ENCODE peak calls at places on chromosomes 11 and 22, in four cellular contexts. F is H1, M is A549, Y is K562. J is an unnamed sample. For H3K4me1, the result is how much of the 10 kb centered on the place peaks cover.

GRCh38 chr11:130653838-130654601 is 205.6 kb downstream of the ADAMTS15 start:
- DNase-seq in F (no peak), M (no peak), Y (no peak), J (peak)

GRCh38 chr11:133898031-133898769 is 52.9 kb upstream of the SPATA19 start:
- DNase-seq in F (no peak), M (no peak), Y (no peak), J (no peak)

GRCh38 chr11:64322925-64323260 is 5.0 kb downstream of the PRDX5 start:
- DNase-seq in F (no peak), M (no peak), Y (peak), J (no peak)

GRCh38 chr11:68461284-68461861 is 821 bp downstream of the PPP6R3 start:
- DNase-seq in F (no peak), M (peak), Y (no peak), J (no peak)

GRCh38 chr22:28976588-28976987 is 85.0 kb downstream of the C22orf31 start:
- DNase-seq in F (no peak), M (no peak), Y (no peak), J (no peak)

GRCh38 chr22:43922123-43922522 is 1.5 kb upstream of the PNPLA3 start:
- DNase-seq in F (no peak), M (no peak), Y (peak), J (no peak)

GRCh38 chr11:76071090-76071489 is 135.2 kb downstream of the WNT11 start:
- DNase-seq in F (no peak), M (no peak), Y (no peak), J (no peak)

GRCh38 chr22:26707581-26707980 is 50.2 kb downstream of the MIAT start:
- DNase-seq in F (no peak), M (no peak), Y (no peak), J (no peak)

GRCh38 chr11:86490582-86490981 is 115.9 kb downstream of the CCDC81 start:
- DNase-seq in F (no peak), M (no peak), Y (no peak), J (no peak)

GRCh38 chr11:86486261-86487030 is 111.8 kb downstream of the CCDC81 start:
- DNase-seq in F (no peak), M (no peak), Y (no peak), J (no peak)

GRCh38 chr11:86489442-86489841 is 114.8 kb downstream of the CCDC81 start:
- DNase-seq in F (no peak), M (no peak), Y (no peak), J (no peak)

GRCh38 chr11:86487670-86488069 is 113.0 kb downstream of the CCDC81 start:
- DNase-seq in F (no peak), M (peak), Y (no peak), J (no peak)

DNA sequence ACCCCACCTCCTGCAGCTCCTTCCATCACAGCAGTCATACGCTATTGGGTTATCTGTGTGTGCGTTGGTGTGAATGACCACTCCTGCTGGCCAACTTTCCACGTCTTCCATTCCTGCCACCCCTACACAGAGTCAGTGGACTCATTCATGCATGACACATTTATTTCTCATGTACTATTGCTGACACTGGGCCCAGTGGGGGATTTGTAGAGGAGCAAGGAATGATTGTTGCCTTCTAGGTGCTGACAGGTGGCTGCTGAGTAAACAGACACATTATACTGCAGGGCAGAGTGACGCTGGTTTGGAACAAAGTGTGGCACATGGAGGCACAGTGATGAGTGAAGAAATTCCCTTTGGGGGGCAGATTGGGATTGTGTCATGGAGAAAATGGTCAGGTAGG is 113.9 kb downstream of the CCDC81 start:
- DNase-seq in F (no peak), M (no peak), Y (no peak), J (no peak)
- TF ChIP-seq EP300 in F (no peak), M (no peak), Y (no peak), J (no peak)

GRCh38 chr22:17638182-17638431 is 450 bp upstream of the BCL2L13 start:
- DNase-seq in F (no peak), M (no peak), Y (no peak), J (no peak)
- TF ChIP-seq CTCF in F (peak), M (no peak), Y (peak), J (no peak)

GRCh38 chr22:49926916-49927315 is 8.5 kb downstream of the CRELD2 start:
- DNase-seq in F (no peak), M (no peak), Y (no peak), J (no peak)
- H3K4me1 ChIP-seq in F (under half), M (under half), Y (under half), J (under half)

GRCh38 chr22:36026741-36027140 is 1.9 kb downstream of the RBFOX2 start:
- DNase-seq in F (no peak), M (no peak), Y (no peak), J (no peak)

GRCh38 chr22:36028646-36029405 is at the start of gene RBFOX2:
- DNase-seq in F (peak), M (peak), Y (peak), J (peak)

GRCh38 chr22:36029406-36029755 is 757 bp upstream of the RBFOX2 start:
- DNase-seq in F (no peak), M (no peak), Y (no peak), J (no peak)

GRCh38 chr22:36027579-36027959 is 1.1 kb downstream of the RBFOX2 start:
- DNase-seq in F (no peak), M (no peak), Y (no peak), J (peak)

GRCh38 chr22:36027960-36028645 is 521 bp downstream of the RBFOX2 start:
- DNase-seq in F (no peak), M (no peak), Y (peak), J (peak)
- TF ChIP-seq EP300 in F (no peak), M (no peak), Y (no peak), J (no peak)